ENCODE peak calls at places on chromosomes 12 and 14, in seven cellular contexts. C, U, S, Z, M, W and A are unnamed samples.

GRCh38 chr12:110531741-110532333 is 29.7 kb downstream of the RAD9B start:
- DNase-seq in C (no peak), U (no peak), S (no peak), Z (no peak), M (no peak), W (peak), A (peak)

GRCh38 chr14:64818151-64818550 is 61.6 kb downstream of the SPTB start:
- DNase-seq in C (no peak), U (no peak), S (no peak), Z (no peak), M (no peak), W (no peak), A (no peak)

GRCh38 chr12:51244269-51244668 is 5.6 kb downstream of the DAZAP2 start:
- DNase-seq in C (no peak), U (no peak), S (no peak), Z (no peak), M (no peak), W (peak), A (no peak)

GRCh38 chr14:99724196-99724891 is 40.2 kb downstream of the CYP46A1 start:
- DNase-seq in C (no peak), U (no peak), S (no peak), Z (no peak), M (no peak), W (peak), A (no peak)

GRCh38 chr14:74840603-74841030 is 35.3 kb downstream of the PROX2 start:
- DNase-seq in C (no peak), U (no peak), S (no peak), Z (no peak), M (no peak), W (no peak), A (no peak)

GRCh38 chr12:102444093-102444492 is 36.3 kb downstream of the IGF1 start:
- DNase-seq in C (no peak), U (no peak), S (no peak), Z (no peak), M (no peak), W (no peak), A (no peak)

GRCh38 chr12:12008931-12009611 is 61.7 kb upstream of the BCL2L14 start:
- DNase-seq in C (no peak), U (no peak), S (peak), Z (no peak), M (no peak), W (peak), A (peak)

GRCh38 chr12:101763246-101763931 is 24.1 kb upstream of the SYCP3 start:
- DNase-seq in C (no peak), U (no peak), S (no peak), Z (no peak), M (no peak), W (no peak), A (no peak)

GRCh38 chr12:34396006-34396860 is 373.9 kb downstream of the ALG10 start:
- DNase-seq in C (peak), U (no peak), S (peak), Z (peak), M (no peak), W (no peak), A (peak)

GRCh38 chr12:116882742-116883141 is 1.5 kb upstream of the HRK start:
- DNase-seq in C (no peak), U (no peak), S (no peak), Z (no peak), M (no peak), W (peak), A (peak)

GRCh38 chr12:55736780-55737580 is 5.9 kb upstream of the GDF11 start:
- DNase-seq in C (peak), U (peak), S (peak), Z (peak), M (peak), W (peak), A (peak)

GRCh38 chr14:28406181-28406580 is 360.4 kb upstream of the FOXG1 start:
- DNase-seq in C (no peak), U (no peak), S (no peak), Z (no peak), M (no peak), W (peak), A (no peak)

GRCh38 chr12:41442905-41443304 is 254.8 kb downstream of the PDZRN4 start:
- DNase-seq in C (no peak), U (no peak), S (no peak), Z (no peak), M (no peak), W (no peak), A (no peak)

GRCh38 chr12:132579747-132580146 is 30.6 kb downstream of the LRCOL1 start:
- DNase-seq in C (no peak), U (no peak), S (no peak), Z (no peak), M (no peak), W (no peak), A (no peak)
- TF ChIP-seq CTCF in C (no peak), U (no peak), S (no peak), Z (no peak), M (no peak), W (no peak), A (no peak)

DNA sequence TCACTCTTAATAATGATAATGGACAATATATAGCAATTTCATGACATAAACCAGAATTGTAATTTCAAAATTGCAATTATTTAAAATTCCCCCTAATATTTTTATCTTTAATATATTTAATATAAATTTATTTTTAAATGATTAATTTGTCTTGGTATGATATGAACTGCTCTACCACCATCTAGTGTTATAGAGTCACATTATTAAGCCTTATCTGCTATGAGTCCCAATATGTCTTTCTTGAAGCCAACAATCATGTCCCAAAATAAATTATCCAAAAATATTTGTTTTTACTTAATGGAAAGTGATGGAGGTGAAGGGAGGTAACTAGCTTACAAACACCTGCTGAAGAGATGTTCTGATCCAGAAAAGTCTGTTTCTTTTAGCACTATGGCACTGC is 151.4 kb downstream of the KCNC2 start:
- DNase-seq in C (no peak), U (no peak), S (no peak), Z (no peak), M (no peak), W (peak), A (no peak)
- TF ChIP-seq CTCF in C (no peak), U (no peak), S (no peak), Z (no peak), M (peak), W (no peak), A (no peak)

DNA sequence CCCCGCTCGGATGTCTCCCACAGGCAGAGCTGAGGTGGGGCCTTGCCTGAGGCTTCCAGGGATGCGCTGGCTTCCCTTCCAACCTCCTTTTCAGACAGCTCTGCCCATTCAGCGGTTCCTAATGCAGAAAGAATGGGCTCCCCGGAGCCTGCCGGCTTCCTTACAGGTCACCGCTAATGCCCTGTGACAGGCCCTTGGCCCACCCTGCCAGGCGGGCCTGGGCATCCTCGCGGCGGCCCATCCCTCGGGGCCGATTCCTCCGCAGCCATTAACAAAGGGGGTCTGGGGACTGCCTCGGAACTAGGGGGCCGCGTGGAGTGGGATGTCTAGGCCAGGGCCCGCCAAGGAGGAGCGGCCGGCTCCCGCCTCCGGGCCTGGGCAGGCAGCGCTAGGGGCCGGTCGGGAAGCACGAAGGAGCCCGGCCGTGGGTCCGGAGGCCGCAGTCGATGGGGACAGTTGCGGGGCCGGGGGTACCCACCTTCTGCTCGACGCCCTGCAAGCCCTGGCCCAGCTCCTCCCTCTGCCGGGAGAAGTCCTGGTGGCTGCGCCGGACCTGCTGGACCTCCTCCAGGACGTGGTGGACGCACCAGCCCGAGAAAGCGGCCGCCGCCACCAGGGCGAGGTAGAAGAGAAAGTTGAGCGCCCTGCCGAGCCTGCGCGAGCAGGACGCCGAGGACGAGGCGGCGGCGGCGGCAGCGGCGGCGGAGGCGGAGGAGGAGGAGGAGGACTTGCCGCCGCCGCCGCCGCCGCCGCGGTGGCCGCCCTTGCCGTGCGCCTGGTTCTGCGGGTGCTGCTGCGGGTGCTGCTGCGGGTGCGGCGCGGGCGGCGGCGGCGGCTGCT is 709 bp downstream of the CKAP4 start:
- DNase-seq in C (peak), U (peak), S (peak), Z (peak), M (no peak), W (peak), A (peak)
- TF ChIP-seq CTCF in C (peak), U (no peak), S (no peak), Z (no peak), M (no peak), W (no peak), A (no peak)

GRCh38 chr12:63928305-63928704 is 83.8 kb downstream of the SRGAP1 start:
- DNase-seq in C (no peak), U (no peak), S (no peak), Z (no peak), M (no peak), W (no peak), A (no peak)

GRCh38 chr12:63930971-63931370 is 86.5 kb downstream of the SRGAP1 start:
- DNase-seq in C (no peak), U (no peak), S (no peak), Z (no peak), M (no peak), W (peak), A (no peak)

GRCh38 chr12:63931703-63932102 is 87.2 kb downstream of the SRGAP1 start:
- DNase-seq in C (no peak), U (no peak), S (no peak), Z (no peak), M (no peak), W (no peak), A (no peak)

GRCh38 chr12:63929426-63929825 is 84.9 kb downstream of the SRGAP1 start:
- DNase-seq in C (no peak), U (no peak), S (no peak), Z (no peak), M (no peak), W (no peak), A (no peak)

DNA sequence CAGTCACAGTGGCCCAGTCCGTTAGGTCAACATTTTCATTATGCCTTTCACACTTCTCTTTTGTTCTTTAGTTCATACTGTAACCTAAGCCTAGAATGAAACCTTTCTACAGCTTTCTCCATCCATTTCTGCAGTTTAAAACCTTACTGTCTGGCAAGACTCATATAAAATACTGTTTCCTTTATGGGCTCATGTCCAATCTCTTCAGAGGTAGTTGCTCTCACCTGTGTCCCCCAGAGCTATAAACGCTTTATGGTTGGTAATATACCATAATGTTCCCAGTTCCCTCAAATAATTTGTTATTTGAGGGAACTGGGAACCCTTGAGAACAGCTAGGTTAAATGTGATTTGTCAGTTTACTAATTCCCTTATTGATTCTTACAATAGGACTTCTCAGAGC is 83.0 kb downstream of the SRGAP1 start:
- DNase-seq in C (no peak), U (no peak), S (no peak), Z (no peak), M (no peak), W (no peak), A (no peak)
- TF ChIP-seq CTCF in C (no peak), U (no peak), S (no peak), Z (no peak), M (no peak), W (no peak), A (no peak)

DNA sequence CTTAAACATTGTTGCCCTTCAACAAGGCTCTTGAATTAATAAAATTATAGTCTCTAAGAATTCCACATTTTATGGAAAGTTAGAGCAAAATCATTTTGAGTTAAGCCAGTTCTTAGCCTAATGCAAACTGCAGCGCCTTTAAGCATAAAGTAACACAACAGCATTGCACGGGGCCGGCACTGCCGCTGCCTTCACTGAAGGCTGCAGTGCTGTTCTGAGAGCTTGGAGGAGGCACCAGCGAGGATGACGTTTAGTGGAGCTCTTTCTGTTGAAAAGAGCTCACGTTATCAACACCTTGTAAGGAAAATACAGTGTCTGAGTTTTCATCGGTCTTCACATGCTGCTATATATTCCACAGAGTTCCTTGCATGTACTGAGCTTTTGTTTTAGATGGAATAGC is 38.3 kb upstream of the DYNC1H1 start:
- DNase-seq in C (no peak), U (no peak), S (no peak), Z (no peak), M (no peak), W (no peak), A (no peak)
- TF ChIP-seq CTCF in C (no peak), U (no peak), S (no peak), Z (no peak), M (no peak), W (no peak), A (no peak)

GRCh38 chr14:21093769-21094681 is 4.4 kb downstream of the ZNF219 start:
- DNase-seq in C (no peak), U (peak), S (no peak), Z (no peak), M (no peak), W (no peak), A (no peak)
- TF ChIP-seq CTCF in C (no peak), U (peak), S (no peak), Z (no peak), M (no peak), W (peak), A (no peak)

GRCh38 chr14:49582211-49582977 is 3.8 kb downstream of the RPS29 start:
- DNase-seq in C (no peak), U (no peak), S (no peak), Z (no peak), M (no peak), W (no peak), A (no peak)
- TF ChIP-seq CTCF in C (no peak), U (no peak), S (no peak), Z (no peak), M (no peak), W (no peak), A (no peak)

DNA sequence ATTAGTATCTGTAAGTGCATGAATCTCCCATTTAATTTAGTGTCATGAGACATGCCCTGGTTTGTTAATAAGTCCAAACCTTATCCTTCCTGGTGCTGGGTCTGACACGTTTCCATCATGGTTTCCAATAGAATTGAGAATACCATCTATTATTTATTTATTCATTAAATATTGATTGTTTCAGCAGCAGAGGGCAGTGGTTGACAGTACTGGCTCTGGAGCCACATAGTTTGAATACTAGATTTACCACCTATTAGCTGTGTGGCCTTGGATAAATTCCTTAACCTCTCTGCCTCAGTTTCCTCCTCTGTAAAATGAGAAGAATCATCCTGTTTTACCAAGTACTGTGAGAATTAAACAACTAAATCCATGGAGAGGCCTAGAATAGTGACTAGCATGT is 941 bp upstream of the STAB2 start:
- DNase-seq in C (no peak), U (no peak), S (no peak), Z (no peak), M (no peak), W (no peak), A (no peak)
- TF ChIP-seq CTCF in C (peak), U (no peak), S (no peak), Z (no peak), M (peak), W (peak), A (no peak)

GRCh38 chr12:14896477-14897184 is 11.0 kb upstream of the MGP start:
- DNase-seq in C (no peak), U (no peak), S (no peak), Z (no peak), M (no peak), W (peak), A (no peak)

GRCh38 chr12:14893471-14894250 is 8.0 kb upstream of the MGP start:
- DNase-seq in C (no peak), U (no peak), S (no peak), Z (peak), M (no peak), W (peak), A (no peak)

DNA sequence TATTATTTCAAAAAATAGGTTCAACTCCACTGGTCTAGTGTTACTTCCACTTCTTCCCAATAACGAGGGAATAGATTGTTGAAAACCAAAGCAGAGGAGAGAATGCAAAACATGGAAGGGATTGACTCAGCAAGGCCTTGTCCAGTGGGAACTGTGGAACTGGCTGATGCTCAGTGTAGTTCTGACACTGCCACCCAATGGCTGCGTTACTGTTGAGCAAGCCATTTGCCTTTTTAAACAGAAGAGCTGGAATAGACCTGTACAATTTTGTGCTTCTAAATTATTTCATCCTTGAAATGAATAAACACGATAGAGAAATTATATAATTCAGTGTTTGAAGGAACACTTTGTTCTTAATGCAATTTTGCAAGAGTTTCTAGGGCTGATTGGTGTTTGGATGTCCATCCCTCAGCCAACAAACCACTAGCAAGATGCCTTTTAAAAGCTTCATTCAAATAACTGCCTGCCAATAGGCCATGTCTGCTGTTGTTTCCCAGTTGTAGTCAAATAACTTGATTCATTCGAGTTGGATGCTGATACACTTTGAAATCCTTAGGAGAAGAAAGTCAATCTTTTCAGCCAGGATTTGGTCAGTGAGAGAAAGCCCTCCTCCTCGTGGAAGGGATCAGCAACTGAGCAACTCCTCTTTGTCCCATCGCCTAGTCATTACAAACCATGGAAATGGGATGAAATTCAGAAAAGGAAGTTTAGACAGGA is 7.2 kb upstream of the MGP start:
- DNase-seq in C (no peak), U (no peak), S (no peak), Z (peak), M (no peak), W (peak), A (no peak)
- TF ChIP-seq CTCF in C (peak), U (peak), S (no peak), Z (no peak), M (peak), W (peak), A (no peak)

GRCh38 chr14:71050227-71050823 is 143.1 kb downstream of the PCNX1 start:
- DNase-seq in C (no peak), U (no peak), S (no peak), Z (no peak), M (no peak), W (peak), A (no peak)
- TF ChIP-seq CTCF in C (peak), U (peak), S (no peak), Z (no peak), M (peak), W (peak), A (peak)